ENCODE peak calls at places on chromosomes 11 and 22, in seven cellular contexts. V is heart right ventricle; D is activated CD8-positive, alpha-beta memory T cell treated with anti-CD3 and anti-CD28 coated beads for 24 hours; C is renal cortical epithelial cell; S is left ventricle myocardium inferior; H is T-helper 2 cell; I is stimulated activated CD4-positive, alpha-beta T cell treated with anti-CD3 and anti-CD28 coated beads, Interleukin-12 subunit alpha, Interleukin-12 subunit beta, amount 100 ng/mL, for 48 hours. T is an unnamed sample.

GRCh38 chr11:95453616-95454118 is 222.7 kb upstream of the SESN3 start:
- DNase-seq in H (no peak), S (peak), D (no peak), C (peak), V (peak), I (no peak), T (no peak)

GRCh38 chr11:12496181-12497025 is 119.0 kb downstream of the PARVA start:
- DNase-seq in D (no peak), S (no peak), V (no peak), H (no peak), I (no peak), C (no peak), T (no peak)

GRCh38 chr22:49687786-49688515 is 139.7 kb downstream of the BRD1 start:
- DNase-seq in I (no peak), V (no peak), H (no peak), D (peak), C (no peak), S (no peak), T (no peak)

GRCh38 chr11:12164061-12165014 is 53.9 kb downstream of the MICAL2 start:
- DNase-seq in V (no peak), S (no peak), I (no peak), D (no peak), H (no peak), C (peak), T (no peak)

GRCh38 chr11:1075341-1075911 is 752 bp downstream of the MUC2 start:
- DNase-seq in I (no peak), S (no peak), H (no peak), C (no peak), D (no peak), V (no peak), T (no peak)

GRCh38 chr11:114197799-114198500 is 98.2 kb upstream of the NNMT start:
- DNase-seq in V (peak), H (no peak), I (no peak), C (peak), D (no peak), S (peak), T (no peak)

GRCh38 chr22:35330258-35330861 is 30.7 kb downstream of the TOM1 start:
- DNase-seq in D (peak), I (no peak), V (peak), C (peak), S (peak), H (no peak), T (no peak)

GRCh38 chr11:64743591-64744543 is at the start of gene RASGRP2:
- DNase-seq in D (peak), H (peak), C (no peak), I (peak), V (peak), S (peak), T (no peak)

GRCh38 chr22:41910599-41911291 is 4.1 kb downstream of the SHISA8 start:
- DNase-seq in S (peak), I (no peak), V (peak), C (no peak), H (no peak), D (peak), T (no peak)

GRCh38 chr11:73531386-73531785 is 66.5 kb downstream of the FAM168A start:
- DNase-seq in D (no peak), I (no peak), H (no peak), S (no peak), C (no peak), V (no peak), T (no peak)

GRCh38 chr11:41849250-41849649 is 389.8 kb upstream of the LRRC4C start:
- DNase-seq in C (no peak), S (no peak), I (no peak), D (no peak), H (no peak), V (no peak), T (no peak)

GRCh38 chr11:94272738-94273313 is 31.6 kb upstream of the IZUMO1R start:
- DNase-seq in V (peak), H (no peak), S (peak), D (no peak), I (no peak), C (no peak), T (no peak)

GRCh38 chr11:126480410-126481302 is 125.2 kb downstream of the ST3GAL4 start:
- DNase-seq in C (peak), H (no peak), D (peak), V (peak), S (peak), I (peak), T (peak)

GRCh38 chr11:41660585-41660984 is 201.1 kb upstream of the LRRC4C start:
- DNase-seq in C (no peak), S (no peak), I (no peak), D (no peak), H (no peak), V (no peak), T (no peak)

GRCh38 chr22:28541137-28541536 is 138.5 kb downstream of the TTC28 start:
- DNase-seq in C (no peak), V (no peak), D (no peak), H (no peak), I (no peak), S (no peak), T (no peak)

GRCh38 chr11:3217751-3218482 is 696 bp downstream of the MRGPRG start:
- DNase-seq in C (no peak), I (no peak), V (peak), S (peak), H (peak), D (no peak), T (no peak)

GRCh38 chr11:95682552-95682951 is 107.0 kb downstream of the FAM76B start:
- DNase-seq in D (no peak), S (no peak), V (no peak), C (peak), I (no peak), H (no peak), T (no peak)

GRCh38 chr11:2094354-2095197 is 44.6 kb downstream of the IGF2 start:
- DNase-seq in V (no peak), D (no peak), I (no peak), C (no peak), H (no peak), S (no peak), T (no peak)

GRCh38 chr22:25193548-25193947 is 6.1 kb upstream of the CRYBB3 start:
- DNase-seq in S (no peak), H (no peak), C (no peak), I (no peak), V (no peak), D (no peak), T (no peak)

GRCh38 chr22:29308791-29309262 is 2.4 kb downstream of the GAS2L1 start:
- DNase-seq in I (no peak), C (no peak), H (no peak), V (no peak), D (no peak), S (no peak), T (no peak)

GRCh38 chr11:69106124-69106811 is 49.5 kb upstream of the SMIM38 start:
- DNase-seq in D (no peak), C (no peak), S (no peak), V (no peak), I (no peak), H (no peak), T (no peak)

GRCh38 chr11:19332476-19332875 is 91.7 kb upstream of the E2F8 start:
- DNase-seq in I (no peak), D (no peak), V (no peak), C (no peak), H (no peak), S (no peak), T (peak)

GRCh38 chr22:45572444-45572843 is 69.8 kb downstream of the FBLN1 start:
- DNase-seq in H (no peak), I (no peak), D (no peak), S (no peak), V (no peak), C (peak), T (no peak)

GRCh38 chr11:77073328-77074001 is 6.7 kb downstream of the CAPN5 start:
- DNase-seq in V (peak), D (no peak), C (peak), I (no peak), H (no peak), S (peak), T (no peak)

GRCh38 chr22:22397292-22397870 is 111.2 kb downstream of the ZNF280B start:
- DNase-seq in I (no peak), C (peak), D (no peak), V (no peak), S (peak), H (no peak), T (no peak)

GRCh38 chr22:43167001-43167589 is 15.7 kb downstream of the TSPO start:
- DNase-seq in S (peak), D (no peak), I (no peak), V (no peak), C (no peak), H (no peak), T (no peak)

GRCh38 chr11:68340003-68340767 is 27.8 kb downstream of the LRP5 start:
- DNase-seq in D (no peak), C (no peak), V (no peak), S (no peak), H (no peak), I (no peak), T (peak)

GRCh38 chr11:69385466-69385820 is 91.5 kb downstream of the MYEOV start:
- DNase-seq in V (no peak), S (no peak), C (no peak), H (no peak), I (no peak), D (no peak), T (no peak)

GRCh38 chr22:39703890-39704658 is 133.5 kb downstream of the CACNA1I start:
- DNase-seq in D (no peak), C (no peak), I (no peak), H (no peak), V (peak), S (peak), T (no peak)

GRCh38 chr22:36741204-36741793 is 34.6 kb downstream of the IFT27 start:
- DNase-seq in S (no peak), C (no peak), V (no peak), D (no peak), H (no peak), I (no peak), T (no peak)

GRCh38 chr11:96015911-96016565 is 92.1 kb upstream of the MTMR2 start:
- DNase-seq in H (no peak), V (no peak), C (no peak), D (peak), S (no peak), I (peak), T (no peak)

GRCh38 chr11:75836422-75836821 is 21.4 kb downstream of the UVRAG start:
- DNase-seq in H (no peak), D (no peak), I (no peak), V (no peak), S (no peak), C (no peak), T (no peak)

GRCh38 chr11:99548264-99548663 is 527.5 kb downstream of the CNTN5 start:
- DNase-seq in V (no peak), H (no peak), I (no peak), D (no peak), S (no peak), C (no peak), T (no peak)

GRCh38 chr11:22454461-22454860 is 116.3 kb downstream of the SLC17A6 start:
- DNase-seq in D (no peak), H (no peak), C (peak), S (no peak), I (no peak), V (no peak), T (no peak)

GRCh38 chr11:57425565-57426438 is 1.1 kb downstream of the SLC43A3 start:
- DNase-seq in C (no peak), H (no peak), D (peak), I (no peak), V (peak), S (peak), T (no peak)

GRCh38 chr22:49753961-49754673 is 73.6 kb downstream of the BRD1 start:
- DNase-seq in H (no peak), I (no peak), S (no peak), V (no peak), D (peak), C (no peak), T (no peak)

T was measured in GM12878.